ENCODE peak calls at places on chromosomes 11 and 22, in seven cellular contexts. H, E, T, I, Q, S and P are unnamed samples.

GRCh38 chr22:29457730-29458129 is 19.3 kb downstream of the RFPL1 start:
- DNase-seq in H (no peak), E (no peak), T (no peak), I (peak), Q (no peak), S (no peak), P (no peak)

GRCh38 chr11:72599325-72600117 is 74.7 kb downstream of the PDE2A start:
- DNase-seq in H (no peak), E (no peak), T (no peak), I (no peak), Q (no peak), S (no peak), P (no peak)

GRCh38 chr22:32574957-32575893 is 100.6 kb downstream of the FBXO7 start:
- DNase-seq in H (no peak), E (no peak), T (no peak), I (no peak), Q (no peak), S (no peak), P (no peak)

GRCh38 chr11:32434387-32435151 is 770 bp downstream of the WT1 start:
- DNase-seq in H (no peak), E (no peak), T (no peak), I (no peak), Q (no peak), S (no peak), P (no peak)

GRCh38 chr22:38715852-38716251 is 10.1 kb downstream of the GTPBP1 start:
- DNase-seq in H (no peak), E (no peak), T (no peak), I (no peak), Q (no peak), S (no peak), P (no peak)

GRCh38 chr11:130055637-130056036 is 14.1 kb upstream of the APLP2 start:
- DNase-seq in H (peak), E (no peak), T (no peak), I (peak), Q (no peak), S (no peak), P (no peak)

GRCh38 chr11:75627879-75628668 is 40.8 kb downstream of the MAP6 start:
- DNase-seq in H (no peak), E (no peak), T (no peak), I (peak), Q (no peak), S (no peak), P (no peak)

GRCh38 chr11:95922536-95923440 is 1.1 kb downstream of the MTMR2 start:
- DNase-seq in H (no peak), E (no peak), T (no peak), I (no peak), Q (no peak), S (no peak), P (no peak)

GRCh38 chr11:96299155-96299883 is 43.7 kb downstream of the MAML2 start:
- DNase-seq in H (no peak), E (no peak), T (no peak), I (no peak), Q (no peak), S (no peak), P (no peak)

GRCh38 chr11:44464741-44465140 is 100.7 kb upstream of the CD82 start:
- DNase-seq in H (no peak), E (no peak), T (no peak), I (no peak), Q (no peak), S (no peak), P (no peak)

GRCh38 chr11:76598426-76598839 is 72.1 kb downstream of the LRRC32 start:
- DNase-seq in H (no peak), E (peak), T (no peak), I (peak), Q (no peak), S (no peak), P (no peak)

GRCh38 chr11:124656759-124657627 is 16.5 kb downstream of the SIAE start:
- DNase-seq in H (peak), E (no peak), T (no peak), I (peak), Q (no peak), S (no peak), P (no peak)

GRCh38 chr11:71200172-71200716 is 52.1 kb downstream of the SHANK2 start:
- DNase-seq in H (no peak), E (no peak), T (no peak), I (no peak), Q (no peak), S (no peak), P (no peak)

GRCh38 chr11:117000039-117000740 is 98.0 kb downstream of the SIK3 start:
- DNase-seq in H (no peak), E (no peak), T (no peak), I (no peak), Q (no peak), S (no peak), P (no peak)

GRCh38 chr11:16511109-16511806 is 154.9 kb upstream of the SOX6 start:
- DNase-seq in H (no peak), E (no peak), T (no peak), I (peak), Q (peak), S (no peak), P (peak)

GRCh38 chr22:23361676-23362075 is 181.4 kb downstream of the BCR start:
- DNase-seq in H (no peak), E (no peak), T (no peak), I (no peak), Q (no peak), S (no peak), P (no peak)

GRCh38 chr11:36452987-36453386 is 57.1 kb downstream of the TRAF6 start:
- DNase-seq in H (no peak), E (no peak), T (no peak), I (no peak), Q (no peak), S (no peak), P (no peak)

GRCh38 chr11:68939583-68940555 is 36.2 kb downstream of the IGHMBP2 start:
- DNase-seq in H (no peak), E (no peak), T (no peak), I (no peak), Q (no peak), S (no peak), P (no peak)

GRCh38 chr11:75421902-75422247 is 11.1 kb downstream of the KLHL35 start:
- DNase-seq in H (no peak), E (no peak), T (no peak), I (no peak), Q (no peak), S (no peak), P (no peak)

GRCh38 chr22:41799486-41800347 is 762 bp upstream of the CCDC134 start:
- DNase-seq in H (peak), E (peak), T (no peak), I (no peak), Q (no peak), S (peak), P (no peak)

GRCh38 chr11:94678901-94679300 is 89.3 kb upstream of the AMOTL1 start:
- DNase-seq in H (no peak), E (no peak), T (no peak), I (no peak), Q (no peak), S (no peak), P (no peak)

GRCh38 chr11:45036010-45036409 is 85.3 kb upstream of the TP53I11 start:
- DNase-seq in H (no peak), E (no peak), T (no peak), I (no peak), Q (no peak), S (no peak), P (no peak)

GRCh38 chr11:32874144-32874543 is 18.5 kb upstream of the QSER1 start:
- DNase-seq in H (no peak), E (no peak), T (no peak), I (no peak), Q (no peak), S (no peak), P (no peak)

GRCh38 chr22:30393885-30394284 is 2.9 kb upstream of the SEC14L2 start:
- DNase-seq in H (no peak), E (no peak), T (no peak), I (no peak), Q (no peak), S (no peak), P (no peak)

GRCh38 chr11:123939317-123939716 is at the start of gene OR4D5:
- DNase-seq in H (no peak), E (no peak), T (no peak), I (no peak), Q (no peak), S (no peak), P (no peak)

GRCh38 chr11:131688056-131688693 is 317.8 kb downstream of the NTM start:
- DNase-seq in H (peak), E (no peak), T (no peak), I (peak), Q (no peak), S (no peak), P (no peak)

GRCh38 chr11:102469196-102469821 is 16.7 kb upstream of the TMEM123 start:
- DNase-seq in H (no peak), E (no peak), T (no peak), I (peak), Q (no peak), S (no peak), P (no peak)

DNA sequence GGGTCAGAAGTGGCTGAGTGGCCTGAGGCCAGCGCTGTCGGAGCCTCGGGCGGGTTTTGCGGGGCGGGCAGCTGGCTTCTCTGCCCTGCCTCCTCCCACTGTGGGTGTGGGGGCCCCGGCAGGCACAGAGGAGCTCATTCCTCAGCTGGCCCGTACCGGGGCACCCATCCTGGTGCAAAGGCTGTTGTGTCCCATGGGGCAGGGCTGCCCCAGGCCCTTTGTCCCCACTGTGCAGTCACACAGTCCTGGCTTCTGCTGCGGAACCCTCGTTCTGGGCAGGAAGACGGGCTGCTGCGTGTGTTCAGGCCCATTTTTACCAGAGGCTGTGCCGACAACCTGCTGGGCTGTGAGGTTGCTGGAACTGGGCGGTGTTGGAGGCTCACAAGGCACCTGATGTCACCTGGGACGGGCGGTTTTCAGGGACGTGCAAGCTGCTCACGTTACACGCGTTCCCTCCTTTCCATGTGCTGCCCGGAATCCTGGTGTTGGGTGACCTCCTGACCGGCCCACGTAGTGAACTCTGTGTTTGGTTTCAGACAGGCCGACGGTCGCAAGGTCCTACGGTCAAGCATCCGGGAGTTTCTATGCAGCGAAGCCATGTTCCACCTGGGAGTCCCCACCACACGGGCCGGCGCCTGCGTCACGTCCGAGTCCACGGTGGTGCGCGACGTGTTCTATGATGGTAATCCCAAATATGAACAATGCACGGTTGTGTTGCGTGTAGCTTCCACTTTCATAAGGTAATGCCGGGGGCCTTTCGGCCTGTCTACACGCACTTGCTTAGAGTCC is 5.2 kb downstream of the SELENOO start:
- DNase-seq in H (no peak), E (no peak), T (no peak), I (no peak), Q (no peak), S (no peak), P (no peak)
- H3K27ac ChIP-seq in H (no peak), E (no peak), T (no peak), I (no peak), Q (no peak), S (no peak), P (no peak)

GRCh38 chr11:121566279-121567168 is 113.8 kb upstream of the SORL1-AS1 start:
- DNase-seq in H (no peak), E (no peak), T (no peak), I (no peak), Q (no peak), S (no peak), P (no peak)

GRCh38 chr11:121567988-121568387 is 115.2 kb upstream of the SORL1-AS1 start:
- DNase-seq in H (no peak), E (no peak), T (no peak), I (no peak), Q (no peak), S (no peak), P (no peak)

GRCh38 chr11:121572581-121573059 is 119.9 kb upstream of the SORL1-AS1 start:
- DNase-seq in H (peak), E (no peak), T (peak), I (no peak), Q (no peak), S (no peak), P (no peak)

GRCh38 chr11:121571466-121571865 is 118.7 kb upstream of the SORL1-AS1 start:
- DNase-seq in H (no peak), E (no peak), T (no peak), I (no peak), Q (no peak), S (no peak), P (no peak)

DNA sequence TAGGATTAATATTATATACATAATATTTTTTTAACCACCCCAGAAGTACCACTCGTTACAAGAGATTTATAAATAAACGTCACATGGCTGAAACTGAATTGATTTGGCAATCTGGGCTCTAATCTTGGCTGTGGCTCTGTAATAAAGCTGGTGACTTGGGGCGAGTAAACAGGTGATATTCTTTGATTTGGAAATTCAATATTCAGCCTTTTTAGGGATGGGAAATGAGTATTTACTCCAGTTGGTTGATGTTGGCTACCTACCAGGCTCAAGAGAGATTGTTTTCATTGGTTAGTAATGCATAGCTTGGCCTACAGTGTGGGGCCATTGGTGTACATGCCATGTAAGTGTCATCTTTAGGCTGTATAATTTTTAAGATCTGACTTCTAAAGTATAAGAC is 117.7 kb upstream of the SORL1-AS1 start:
- DNase-seq in H (no peak), E (no peak), T (no peak), I (no peak), Q (no peak), S (no peak), P (no peak)
- H3K27ac ChIP-seq in H (no peak), E (no peak), T (no peak), I (no peak), Q (no peak), S (no peak), P (no peak)

GRCh38 chr22:44402196-44403111 is 89.7 kb upstream of the SHISAL1 start:
- DNase-seq in H (no peak), E (peak), T (no peak), I (no peak), Q (no peak), S (no peak), P (no peak)

GRCh38 chr22:44399196-44399837 is 86.6 kb upstream of the SHISAL1 start:
- DNase-seq in H (no peak), E (peak), T (no peak), I (no peak), Q (no peak), S (no peak), P (no peak)

GRCh38 chr22:44400763-44401060 is 88.0 kb upstream of the SHISAL1 start:
- DNase-seq in H (no peak), E (no peak), T (no peak), I (peak), Q (no peak), S (no peak), P (no peak)

GRCh38 chr22:44398791-44399190 is 86.0 kb upstream of the SHISAL1 start:
- DNase-seq in H (no peak), E (peak), T (no peak), I (no peak), Q (no peak), S (no peak), P (no peak)

GRCh38 chr22:44399906-44400762 is 87.4 kb upstream of the SHISAL1 start:
- DNase-seq in H (no peak), E (peak), T (no peak), I (no peak), Q (no peak), S (no peak), P (no peak)
- H3K27ac ChIP-seq in H (no peak), E (no peak), T (no peak), I (no peak), Q (no peak), S (no peak), P (no peak)

DNA sequence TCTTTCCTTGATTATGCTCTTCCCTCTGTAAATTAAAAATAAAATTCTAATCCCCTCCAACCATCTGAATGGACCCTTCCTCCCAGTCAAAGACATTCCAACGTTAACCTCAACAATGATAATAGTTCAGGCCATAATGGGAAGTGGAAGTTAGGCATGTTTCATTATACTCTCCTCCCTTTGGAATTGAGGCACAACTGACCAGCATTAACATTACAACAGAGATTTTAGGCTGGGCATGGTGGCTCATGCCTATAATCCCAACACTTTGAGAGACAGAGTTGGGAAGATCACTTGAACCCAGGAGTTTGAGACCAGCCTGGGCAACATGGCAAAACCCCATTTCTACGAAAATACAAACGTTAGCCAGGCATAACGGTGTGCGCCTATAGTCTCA is 2.4 kb upstream of the CTSF start:
- DNase-seq in H (no peak), E (no peak), T (no peak), I (no peak), Q (no peak), S (no peak), P (no peak)
- H3K27ac ChIP-seq in H (no peak), E (no peak), T (no peak), I (no peak), Q (no peak), S (no peak), P (no peak)

GRCh38 chr11:15159085-15159484 is 44.4 kb downstream of the INSC start:
- DNase-seq in H (no peak), E (no peak), T (no peak), I (no peak), Q (no peak), S (no peak), P (no peak)

GRCh38 chr11:15158351-15159015 is 43.8 kb downstream of the INSC start:
- DNase-seq in H (no peak), E (no peak), T (no peak), I (peak), Q (no peak), S (no peak), P (peak)

GRCh38 chr11:15153231-15153630 is 38.5 kb downstream of the INSC start:
- DNase-seq in H (no peak), E (no peak), T (no peak), I (no peak), Q (no peak), S (no peak), P (no peak)

GRCh38 chr11:15157738-15158137 is 43.0 kb downstream of the INSC start:
- DNase-seq in H (no peak), E (no peak), T (no peak), I (no peak), Q (no peak), S (no peak), P (no peak)

GRCh38 chr11:15157181-15157580 is 42.5 kb downstream of the INSC start:
- DNase-seq in H (no peak), E (no peak), T (no peak), I (peak), Q (peak), S (no peak), P (no peak)
- H3K27ac ChIP-seq in H (no peak), E (no peak), T (no peak), I (no peak), Q (peak), S (no peak), P (peak)